ENCODE peak calls at places on chromosomes 16 and 17, in eight cellular contexts. G, H, Q, C, M, A, D and V are unnamed samples. For H3K4me1, H3K27me3 and H3K36me3, the result is how much of the 10 kb centered on the place peaks cover.

GRCh38 chr17:75034236-75034908 is 12.4 kb downstream of the ATP5PD start:
- DNase-seq in G (peak), H (peak), Q (peak), C (peak), M (peak), A (peak), D (peak), V (peak)

GRCh38 chr17:10729334-10730193 is at the start of gene TMEM220:
- DNase-seq in G (peak), H (peak), Q (peak), C (peak), M (no peak), A (no peak), D (peak), V (peak)

GRCh38 chr16:56848056-56848936 is 16.7 kb upstream of the SLC12A3 start:
- DNase-seq in G (no peak), H (no peak), Q (peak), C (peak), M (no peak), A (peak), D (peak), V (no peak)

GRCh38 chr17:71109697-71110096 is 940.4 kb downstream of the KCNJ2 start:
- DNase-seq in G (no peak), H (no peak), Q (no peak), C (no peak), M (no peak), A (no peak), D (no peak), V (no peak)

GRCh38 chr17:40062347-40063033 is at the start of gene THRA:
- DNase-seq in G (peak), H (peak), Q (peak), C (peak), M (no peak), A (peak), D (peak), V (peak)

GRCh38 chr16:19907161-19907992 is 22.7 kb upstream of the GPRC5B start:
- DNase-seq in G (peak), H (peak), Q (peak), C (peak), M (peak), A (peak), D (peak), V (peak)

GRCh38 chr16:67016681-67017450 is 12.1 kb upstream of the CBFB start:
- DNase-seq in G (no peak), H (no peak), Q (no peak), C (no peak), M (no peak), A (no peak), D (no peak), V (no peak)

GRCh38 chr17:76076765-76077581 is 2.0 kb upstream of the ZACN start:
- DNase-seq in G (peak), H (peak), Q (peak), C (no peak), M (no peak), A (peak), D (peak), V (no peak)

GRCh38 chr16:22220714-22221113 is 14.6 kb downstream of the EEF2K start:
- DNase-seq in G (no peak), H (no peak), Q (peak), C (no peak), M (no peak), A (no peak), D (no peak), V (peak)

DNA sequence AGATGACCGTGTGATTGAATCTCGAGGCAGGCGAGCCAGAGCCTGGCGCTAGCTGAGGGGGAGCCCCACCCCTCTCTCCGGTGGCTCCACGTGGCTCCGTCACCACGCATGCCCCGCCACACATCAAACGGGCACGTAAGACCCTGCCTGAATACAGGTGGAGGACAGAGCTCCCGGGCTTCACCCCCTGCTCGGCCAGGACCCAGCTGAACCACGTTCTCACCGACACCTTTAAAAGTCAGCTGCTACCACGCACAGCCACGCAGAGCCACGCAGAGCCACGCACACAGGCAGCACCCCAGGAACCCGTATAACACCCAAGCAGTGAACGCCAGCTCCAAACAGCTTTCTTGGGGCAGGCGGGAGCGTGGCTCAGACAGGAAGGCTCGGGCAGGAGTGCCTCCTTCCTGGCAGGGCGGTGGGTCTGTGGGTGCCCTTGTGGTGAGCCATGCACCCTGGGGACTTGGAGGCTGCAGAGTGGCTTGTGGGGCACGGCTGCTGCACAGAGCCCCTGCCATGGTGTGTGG is 4.4 kb downstream of the TMEM204 start:
- DNase-seq in G (no peak), H (no peak), Q (no peak), C (no peak), M (no peak), A (peak), D (no peak), V (peak)
- H3K4me1 ChIP-seq in G (under half), H (under half), Q (under half), C (under half), M (under half), A (half or more), D (under half), V (half or more)

GRCh38 chr17:4177732-4178131 is 34.7 kb downstream of the CYB5D2 start:
- DNase-seq in G (no peak), H (no peak), Q (no peak), C (no peak), M (no peak), A (no peak), D (no peak), V (no peak)
- H3K27me3 ChIP-seq in G (under half), H (under half), Q (under half), C (under half), M (under half), A (under half), D (under half), V (under half)

DNA sequence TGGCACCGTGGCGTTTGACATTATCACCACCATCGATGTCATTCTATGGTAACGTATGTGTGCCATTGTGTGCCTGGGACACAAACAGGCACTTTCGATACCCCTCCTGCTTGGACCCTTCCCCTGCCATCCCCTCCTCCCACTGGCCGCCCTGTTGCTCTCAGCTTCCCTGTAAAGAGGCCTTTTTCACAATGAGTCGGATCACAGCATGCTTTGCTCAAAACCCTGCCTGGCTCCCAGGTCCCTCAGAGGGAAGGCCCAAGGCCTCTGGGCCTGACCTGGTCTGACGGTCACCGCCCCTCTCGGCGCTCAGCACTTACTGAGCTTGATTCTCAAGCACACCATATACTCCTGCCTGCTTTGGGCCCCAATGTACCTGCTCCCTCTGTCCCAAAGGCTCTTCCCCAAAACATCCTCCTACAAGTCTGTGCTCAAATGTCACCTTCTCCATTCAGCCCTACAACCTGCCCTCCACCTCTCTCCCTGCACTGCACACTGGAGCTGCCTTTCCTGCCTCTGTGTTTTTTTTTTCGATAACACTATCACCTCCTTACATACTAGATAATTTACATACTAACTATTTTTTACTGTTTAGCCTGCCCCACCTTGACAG is 303.8 kb downstream of the SOX9 start:
- DNase-seq in G (no peak), H (no peak), Q (no peak), C (no peak), M (no peak), A (no peak), D (no peak), V (no peak)
- H3K36me3 ChIP-seq in G (under half), H (under half), Q (under half), C (under half), M (under half), A (under half), D (under half), V (under half)

GRCh38 chr17:65545708-65546523 is 15.5 kb downstream of the AXIN2 start:
- DNase-seq in G (no peak), H (peak), Q (no peak), C (no peak), M (no peak), A (peak), D (no peak), V (peak)
- H3K4me1 ChIP-seq in G (under half), H (half or more), Q (under half), C (half or more), M (under half), A (under half), D (under half), V (half or more)

DNA sequence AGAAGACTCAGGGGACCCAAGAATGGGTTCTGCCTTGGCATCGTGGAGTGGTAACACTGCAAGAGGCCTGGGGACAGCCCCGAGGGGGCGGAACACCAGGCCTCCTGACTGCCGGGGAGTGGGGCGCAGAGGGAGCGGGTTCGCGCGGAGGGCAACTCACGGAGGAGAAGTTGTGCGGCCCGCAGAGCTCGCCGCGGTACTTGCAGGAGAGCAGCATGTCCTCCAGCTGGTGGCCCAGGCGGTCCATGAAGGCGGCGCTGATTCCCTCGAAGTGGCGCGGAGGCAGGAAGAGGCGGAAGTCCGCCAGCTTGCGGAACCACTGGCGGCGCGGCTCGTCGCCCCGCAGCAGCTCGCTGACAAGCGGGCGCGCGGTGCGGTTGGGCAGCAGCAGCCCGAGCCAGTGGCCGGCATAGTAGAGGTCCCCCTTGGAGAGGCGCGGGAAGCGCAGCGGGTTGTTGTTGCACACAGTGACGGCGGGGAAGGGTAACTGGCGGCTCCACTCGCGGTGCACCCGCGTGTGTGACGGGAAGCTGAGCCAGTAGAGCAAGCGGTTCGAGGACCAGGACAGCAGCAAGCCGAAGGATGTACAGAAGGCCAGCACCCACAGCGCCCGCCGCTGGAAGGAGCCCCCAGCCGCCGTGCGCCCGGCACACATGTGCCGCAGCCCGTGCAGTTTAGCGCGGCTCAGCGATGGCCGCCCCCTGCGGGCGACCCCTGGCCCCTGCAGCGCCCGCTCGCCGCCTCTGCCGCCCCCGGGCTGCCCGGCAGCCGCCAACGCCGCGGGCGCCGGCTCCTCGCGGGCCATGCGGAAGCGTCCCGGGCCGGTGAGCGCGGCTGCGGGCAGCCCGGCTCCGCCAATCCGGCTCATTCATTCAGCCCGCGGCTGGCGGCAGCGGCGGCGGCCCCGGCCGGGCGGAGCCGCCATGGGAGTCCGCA is 1.6 kb downstream of the ASIC2 start:
- DNase-seq in G (peak), H (peak), Q (peak), C (peak), M (no peak), A (no peak), D (peak), V (no peak)
- H3K27me3 ChIP-seq in G (under half), H (half or more), Q (under half), C (half or more), M (under half), A (under half), D (under half), V (half or more)

GRCh38 chr17:42345396-42346078 is 42.7 kb downstream of the STAT3 start:
- DNase-seq in G (no peak), H (peak), Q (no peak), C (no peak), M (no peak), A (no peak), D (no peak), V (no peak)
- H3K36me3 ChIP-seq in G (under half), H (under half), Q (under half), C (under half), M (under half), A (under half), D (under half), V (half or more)